ENCODE peak calls at places on chromosomes 4 and X, in ten cellular contexts. K is tibial artery, N is neural progenitor cell, X is foreskin fibroblast, T is osteoblast, B is heart right ventricle, S is mammary epithelial cell, J is SK-N-SH, H is choroid plexus epithelial cell, G is psoas muscle. Z is an unnamed sample.

GRCh38 chrX:136780738-136781137 is at the start of gene ARHGEF6:
- DNase-seq in K (no peak), N (no peak), X (peak), T (no peak), B (peak), S (no peak), J (no peak), H (no peak), G (no peak), Z (no peak)

GRCh38 chr4:69823481-69824186 is 36.3 kb downstream of the SULT1E1 start:
- DNase-seq in K (no peak), N (peak), X (peak), T (no peak), B (no peak), S (peak), J (peak), H (peak), G (no peak), Z (peak)

GRCh38 chr4:138859249-138859648 is 156.3 kb upstream of the NOCT start:
- DNase-seq in K (no peak), N (no peak), X (no peak), T (no peak), B (no peak), S (no peak), J (no peak), H (no peak), G (no peak), Z (peak)

GRCh38 chr4:65861993-65862392 is 191.7 kb upstream of the EPHA5 start:
- DNase-seq in K (no peak), N (peak), X (no peak), T (no peak), B (no peak), S (no peak), J (no peak), H (no peak), G (no peak), Z (peak)

GRCh38 chr4:15755321-15755750 is 22.8 kb upstream of the CD38 start:
- DNase-seq in K (no peak), N (no peak), X (peak), T (no peak), B (no peak), S (peak), J (no peak), H (peak), G (no peak), Z (peak)

GRCh38 chr4:124828382-124828781 is 115.8 kb upstream of the ANKRD50 start:
- DNase-seq in K (no peak), N (no peak), X (no peak), T (no peak), B (no peak), S (no peak), J (no peak), H (no peak), G (no peak), Z (no peak)

GRCh38 chr4:168509786-168510185 is 12.9 kb downstream of the PALLD start:
- DNase-seq in K (no peak), N (no peak), X (peak), T (no peak), B (no peak), S (peak), J (no peak), H (peak), G (no peak), Z (peak)

GRCh38 chrX:107710617-107711391 is 64.8 kb downstream of the TSC22D3 start:
- DNase-seq in K (peak), N (peak), X (peak), T (peak), B (peak), S (peak), J (no peak), H (peak), G (no peak), Z (peak)

GRCh38 chrX:72624194-72624593 is 51.6 kb upstream of the HDAC8 start:
- DNase-seq in K (no peak), N (no peak), X (no peak), T (no peak), B (no peak), S (no peak), J (no peak), H (no peak), G (no peak), Z (no peak)

GRCh38 chr4:57154191-57154590 is 44.0 kb upstream of the IGFBP7 start:
- DNase-seq in K (no peak), N (peak), X (peak), T (no peak), B (no peak), S (peak), J (no peak), H (no peak), G (no peak), Z (peak)

GRCh38 chr4:112075129-112075753 is 70.0 kb upstream of the FAM241A start:
- DNase-seq in K (no peak), N (peak), X (peak), T (peak), B (no peak), S (peak), J (peak), H (peak), G (no peak), Z (peak)

GRCh38 chr4:10571896-10572295 is 112.7 kb downstream of the CLNK start:
- DNase-seq in K (no peak), N (no peak), X (no peak), T (no peak), B (no peak), S (peak), J (no peak), H (peak), G (no peak), Z (peak)

GRCh38 chr4:81421346-81422218 is 50.1 kb downstream of the RASGEF1B start:
- DNase-seq in K (no peak), N (peak), X (peak), T (no peak), B (peak), S (peak), J (no peak), H (peak), G (no peak), Z (peak)

GRCh38 chr4:8746523-8747466 is 124.8 kb downstream of the HMX1 start:
- DNase-seq in K (no peak), N (no peak), X (no peak), T (peak), B (no peak), S (no peak), J (no peak), H (no peak), G (no peak), Z (no peak)

GRCh38 chr4:116066711-116067245 is 953.4 kb upstream of the NDST4 start:
- DNase-seq in K (no peak), N (no peak), X (no peak), T (peak), B (no peak), S (peak), J (no peak), H (no peak), G (no peak), Z (peak)

GRCh38 chr4:158519226-158519625 is 2.5 kb upstream of the RXFP1 start:
- DNase-seq in K (no peak), N (no peak), X (no peak), T (no peak), B (no peak), S (no peak), J (no peak), H (no peak), G (no peak), Z (no peak)

GRCh38 chrX:94814216-94814615 is 1140.2 kb downstream of the FAM133A start:
- DNase-seq in K (no peak), N (no peak), X (no peak), T (no peak), B (no peak), S (no peak), J (no peak), H (no peak), G (no peak), Z (no peak)

GRCh38 chr4:15004701-15005301 is 2.5 kb downstream of the CPEB2 start:
- DNase-seq in K (peak), N (peak), X (peak), T (peak), B (peak), S (peak), J (peak), H (peak), G (peak), Z (peak)

GRCh38 chrX:110734894-110735541 is 60.6 kb downstream of the CHRDL1 start:
- DNase-seq in K (no peak), N (peak), X (peak), T (no peak), B (no peak), S (peak), J (no peak), H (peak), G (no peak), Z (peak)

GRCh38 chr4:128921954-128922353 is 112.5 kb downstream of the JADE1 start:
- DNase-seq in K (no peak), N (no peak), X (no peak), T (no peak), B (no peak), S (no peak), J (no peak), H (no peak), G (no peak), Z (no peak)

GRCh38 chr4:142155347-142155746 is 519.0 kb downstream of the IL15 start:
- DNase-seq in K (no peak), N (no peak), X (no peak), T (no peak), B (peak), S (no peak), J (no peak), H (peak), G (no peak), Z (no peak)

GRCh38 chr4:88818650-88819470 is 121.2 kb upstream of the NAP1L5 start:
- DNase-seq in K (no peak), N (peak), X (peak), T (no peak), B (peak), S (peak), J (peak), H (peak), G (peak), Z (peak)

GRCh38 chr4:38866973-38867477 is 581 bp upstream of the FAM114A1 start:
- DNase-seq in K (no peak), N (no peak), X (no peak), T (no peak), B (no peak), S (no peak), J (no peak), H (no peak), G (no peak), Z (no peak)

GRCh38 chr4:86593726-86594558 is at the start of gene PTPN13:
- DNase-seq in K (peak), N (peak), X (peak), T (peak), B (peak), S (peak), J (peak), H (peak), G (peak), Z (peak)

GRCh38 chr4:80507507-80507906 is 172.0 kb downstream of the CFAP299 start:
- DNase-seq in K (no peak), N (no peak), X (no peak), T (no peak), B (no peak), S (no peak), J (no peak), H (no peak), G (no peak), Z (no peak)

GRCh38 chr4:40976343-40976742 is 226.6 kb downstream of the NSUN7 start:
- DNase-seq in K (no peak), N (peak), X (peak), T (no peak), B (peak), S (peak), J (peak), H (peak), G (no peak), Z (peak)

GRCh38 chr4:9685692-9686091 is 95.7 kb upstream of the DRD5 start:
- DNase-seq in K (no peak), N (no peak), X (no peak), T (no peak), B (no peak), S (no peak), J (no peak), H (no peak), G (no peak), Z (no peak)

GRCh38 chr4:47010347-47011188 is 17.2 kb upstream of the GABRA4 start:
- DNase-seq in K (no peak), N (no peak), X (no peak), T (no peak), B (no peak), S (no peak), J (no peak), H (peak), G (no peak), Z (no peak)

GRCh38 chr4:113468165-113469022 is 293.1 kb downstream of the CAMK2D start:
- DNase-seq in K (peak), N (peak), X (peak), T (peak), B (peak), S (peak), J (peak), H (peak), G (peak), Z (peak)

GRCh38 chrX:25519258-25519657 is 503.5 kb upstream of the ARX start:
- DNase-seq in K (no peak), N (no peak), X (no peak), T (no peak), B (no peak), S (no peak), J (no peak), H (no peak), G (no peak), Z (no peak)

GRCh38 chr4:109989044-109989443 is 76.4 kb downstream of the EGF start:
- DNase-seq in K (no peak), N (no peak), X (peak), T (no peak), B (no peak), S (peak), J (no peak), H (peak), G (no peak), Z (peak)

GRCh38 chr4:111492501-111492900 is 652.8 kb upstream of the FAM241A start:
- DNase-seq in K (no peak), N (no peak), X (no peak), T (no peak), B (no peak), S (no peak), J (no peak), H (no peak), G (no peak), Z (no peak)

GRCh38 chrX:46642145-46642544 is 68.6 kb downstream of the CHST7 start:
- DNase-seq in K (no peak), N (peak), X (peak), T (no peak), B (peak), S (peak), J (peak), H (peak), G (no peak), Z (peak)

GRCh38 chr4:173182403-173182802 is 13.8 kb downstream of the GALNT7 start:
- DNase-seq in K (no peak), N (no peak), X (peak), T (no peak), B (no peak), S (peak), J (no peak), H (peak), G (no peak), Z (peak)

GRCh38 chr4:62512271-62512670 is 1312.1 kb downstream of the ADGRL3 start:
- DNase-seq in K (no peak), N (no peak), X (no peak), T (no peak), B (no peak), S (no peak), J (no peak), H (no peak), G (no peak), Z (no peak)

GRCh38 chr4:182449186-182449880 is 206.1 kb downstream of the TENM3 start:
- DNase-seq in K (no peak), N (peak), X (peak), T (no peak), B (peak), S (peak), J (no peak), H (peak), G (no peak), Z (no peak)

GRCh38 chrX:1884446-1884845 is 269.6 kb downstream of the ASMT start:
- DNase-seq in K (no peak), N (no peak), X (no peak), T (no peak), B (no peak), S (no peak), J (no peak), H (no peak), G (no peak), Z (no peak)

GRCh38 chr4:72295966-72296557 is 264.3 kb downstream of the NPFFR2 start:
- DNase-seq in K (no peak), N (peak), X (peak), T (no peak), B (no peak), S (peak), J (peak), H (peak), G (no peak), Z (peak)

DNA sequence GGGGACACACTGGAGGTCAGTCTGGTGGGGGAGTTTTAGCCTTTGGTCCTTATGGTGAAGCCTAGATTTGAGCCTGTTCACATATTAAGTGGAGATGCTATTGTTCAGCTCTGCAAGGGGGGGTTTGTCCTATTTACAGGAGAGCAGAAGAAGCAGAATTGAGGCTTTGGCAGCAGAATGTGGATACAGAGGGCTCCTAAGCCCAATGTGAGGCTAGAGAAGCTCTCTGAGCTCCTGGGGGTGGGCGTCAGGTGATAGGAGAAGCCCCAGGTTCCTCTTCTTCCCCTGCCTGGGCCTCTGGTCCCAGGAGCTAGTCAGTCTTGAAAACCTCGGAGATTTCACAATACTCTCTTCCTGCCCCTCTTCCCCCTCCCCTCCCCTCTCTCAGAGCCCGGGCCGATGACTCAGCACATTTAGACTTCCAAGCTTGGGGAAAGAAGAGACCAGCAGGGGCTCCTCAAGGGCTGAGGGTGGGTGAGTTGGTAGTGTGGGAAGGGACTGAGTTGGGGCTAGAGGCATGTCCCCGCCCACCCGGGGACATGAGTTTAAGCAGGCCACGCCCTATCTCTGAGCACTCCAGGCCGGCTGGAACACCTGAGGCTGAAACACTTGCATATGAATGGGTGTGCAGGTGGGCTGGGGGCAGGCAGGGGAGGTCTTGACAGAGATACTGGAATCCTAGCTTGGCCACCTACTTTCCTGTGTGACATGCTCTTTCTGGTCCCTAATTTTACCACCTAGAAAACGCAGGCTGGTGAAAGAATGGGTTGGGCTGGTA is 3.4 kb downstream of the TFE3 start:
- DNase-seq in K (peak), N (peak), X (peak), T (peak), B (peak), S (peak), J (peak), H (peak), G (peak), Z (peak)
- TF ChIP-seq CTCF in K (no peak), N (no peak), X (no peak), T (no peak), B (no peak), S (peak), J (peak), H (peak), G (no peak), Z (peak)

DNA sequence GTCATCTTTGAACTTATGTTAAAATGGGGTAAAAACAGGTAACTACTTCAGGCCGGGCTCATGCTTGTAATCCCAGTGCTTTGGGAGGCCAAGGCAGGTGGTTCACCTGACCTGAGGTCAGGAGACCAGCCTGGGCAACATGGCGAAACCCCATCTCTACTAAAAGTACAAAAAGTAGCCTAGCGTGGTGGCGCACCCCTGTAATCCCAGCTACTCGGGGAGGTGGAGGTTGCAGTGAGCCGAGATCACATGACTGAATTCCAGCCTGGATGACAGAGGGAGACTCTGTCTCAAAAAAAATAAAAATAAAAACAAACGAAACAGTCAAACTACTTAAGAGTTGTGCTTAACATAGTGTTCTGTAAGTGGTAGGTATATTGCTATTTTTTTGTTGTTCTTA is 2.5 kb downstream of the DDX3X start:
- DNase-seq in K (no peak), N (no peak), X (no peak), T (no peak), B (no peak), S (no peak), J (no peak), H (no peak), G (no peak), Z (no peak)
- H3K4me3 ChIP-seq in K (peak), N (peak), X (peak), T (peak), B (peak), S (peak), J (peak), H (peak), G (peak), Z (peak)

DNA sequence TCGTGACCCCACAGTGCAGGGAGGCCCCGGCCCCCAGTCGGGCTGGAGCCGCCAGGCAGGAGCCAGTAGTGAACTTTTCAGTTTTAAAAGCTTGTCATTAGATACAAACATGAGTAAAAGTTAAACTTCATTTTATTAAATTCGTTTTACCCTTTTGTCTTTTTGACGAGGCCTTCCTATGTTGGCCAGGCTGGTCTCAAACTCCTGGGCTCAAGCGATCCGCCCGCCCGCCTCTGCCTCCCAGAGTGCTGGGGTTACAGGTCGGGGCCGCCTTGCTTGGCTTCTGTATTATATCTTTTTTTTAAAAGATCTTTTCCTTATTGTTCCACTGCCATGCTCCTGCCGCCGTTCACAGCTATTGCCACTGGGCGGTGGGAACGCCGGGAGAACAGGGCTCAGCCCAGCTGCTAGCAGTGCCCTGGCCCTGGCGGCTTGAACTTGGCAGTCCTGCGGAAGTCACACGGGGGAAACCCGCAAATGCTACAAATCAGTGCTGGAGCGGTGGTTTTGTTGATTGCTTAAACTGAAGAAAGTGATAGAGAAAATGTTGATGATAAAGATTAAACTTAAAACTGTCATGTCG is 968 bp upstream of the NELFA start:
- DNase-seq in K (peak), N (peak), X (peak), T (peak), B (peak), S (peak), J (peak), H (peak), G (peak), Z (peak)
- TF ChIP-seq CTCF in K (peak), N (peak), X (no peak), T (peak), B (no peak), S (peak), J (peak), H (peak), G (peak), Z (peak)

GRCh38 chrX:77962068-77962902 is 7.2 kb downstream of the PGAM4 start:
- DNase-seq in K (no peak), N (no peak), X (peak), T (no peak), B (no peak), S (no peak), J (no peak), H (peak), G (no peak), Z (no peak)
- H3K4me3 ChIP-seq in K (no peak), N (no peak), X (no peak), T (no peak), B (no peak), S (no peak), J (no peak), H (no peak), G (no peak), Z (no peak)

DNA sequence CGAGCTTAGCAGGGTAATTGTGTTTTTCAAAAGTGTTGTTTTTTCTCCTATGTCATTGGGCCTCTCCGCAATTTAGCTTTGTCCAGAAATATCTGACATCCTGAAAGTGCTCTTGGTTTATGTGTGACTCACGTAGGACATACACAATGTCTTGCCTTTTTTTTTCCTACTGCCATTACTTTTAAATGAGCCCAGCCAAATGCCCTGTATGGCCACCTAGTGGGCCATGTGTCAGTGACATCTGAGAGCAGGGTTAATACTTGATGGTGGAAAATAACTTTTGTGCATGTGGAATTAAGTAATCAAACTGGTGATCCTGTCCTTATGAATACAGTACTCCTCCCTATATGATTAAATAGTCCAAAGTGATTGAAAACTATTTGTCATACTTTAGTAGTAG is 1411.1 kb upstream of the TENM3 start:
- DNase-seq in K (no peak), N (peak), X (no peak), T (no peak), B (no peak), S (no peak), J (no peak), H (no peak), G (no peak), Z (no peak)
- TF ChIP-seq CTCF in K (no peak), N (peak), X (peak), T (peak), B (no peak), S (peak), J (peak), H (peak), G (no peak), Z (no peak)